ENCODE peak calls at places on chromosomes 3 and 15, in eight cellular contexts. B, A, K, N, L, M, C and P are unnamed samples.

GRCh38 chr3:8984512-8984911 is 21.2 kb upstream of the RAD18 start:
- DNase-seq in B (no peak), A (no peak), K (no peak), N (no peak), L (no peak), M (no peak), C (no peak), P (no peak)

GRCh38 chr15:53840681-53841080 is 81.2 kb upstream of the WDR72 start:
- DNase-seq in B (no peak), A (no peak), K (no peak), N (no peak), L (no peak), M (no peak), C (no peak), P (no peak)

GRCh38 chr15:74124196-74124595 is 6.2 kb upstream of the ISLR2 start:
- DNase-seq in B (no peak), A (no peak), K (no peak), N (no peak), L (no peak), M (no peak), C (no peak), P (no peak)

GRCh38 chr3:58667229-58667628 is 655 bp upstream of the FAM3D start:
- DNase-seq in B (no peak), A (no peak), K (no peak), N (no peak), L (no peak), M (no peak), C (no peak), P (no peak)

GRCh38 chr15:33022629-33023028 is 171.9 kb downstream of the FMN1 start:
- DNase-seq in B (peak; percentile 77), A (no peak), K (peak; percentile 77), N (no peak), L (peak; percentile 91), M (peak; percentile 77), C (no peak), P (no peak)

GRCh38 chr3:48832691-48833090 is 15.0 kb downstream of the PRKAR2A start:
- DNase-seq in B (no peak), A (no peak), K (no peak), N (no peak), L (no peak), M (no peak), C (no peak), P (no peak)

GRCh38 chr3:189325454-189325853 is 153.7 kb downstream of the TPRG1 start:
- DNase-seq in B (no peak), A (no peak), K (no peak), N (no peak), L (no peak), M (no peak), C (no peak), P (no peak)

GRCh38 chr15:69434236-69434635 is 18.4 kb upstream of the RPLP1 start:
- DNase-seq in B (no peak), A (no peak), K (no peak), N (no peak), L (no peak), M (no peak), C (no peak), P (no peak)

GRCh38 chr3:88812576-88812975 is 294.8 kb upstream of the EPHA3 start:
- DNase-seq in B (no peak), A (no peak), K (no peak), N (no peak), L (no peak), M (no peak), C (no peak), P (no peak)

GRCh38 chr15:57031605-57032004 is 113.2 kb downstream of the TCF12 start:
- DNase-seq in B (no peak), A (no peak), K (no peak), N (no peak), L (peak; percentile 29), M (no peak), C (no peak), P (no peak)

GRCh38 chr3:100838157-100838556 is 128.9 kb downstream of the TFG start:
- DNase-seq in B (no peak), A (no peak), K (no peak), N (no peak), L (no peak), M (no peak), C (no peak), P (no peak)

GRCh38 chr3:113495035-113495434 is 19.9 kb downstream of the SPICE1 start:
- DNase-seq in B (no peak), A (peak; percentile 23), K (no peak), N (peak; percentile 48), L (no peak), M (peak; percentile 27), C (no peak), P (no peak)

GRCh38 chr3:78846688-78847087 is 921.1 kb downstream of the ROBO1 start:
- DNase-seq in B (no peak), A (no peak), K (no peak), N (no peak), L (no peak), M (peak; percentile 72), C (no peak), P (no peak)

GRCh38 chr3:139944256-139944910 is 9.4 kb downstream of the CLSTN2 start:
- DNase-seq in B (peak; percentile 25), A (no peak), K (no peak), N (no peak), L (peak; percentile 38), M (no peak), C (no peak), P (no peak)

GRCh38 chr15:63246691-63247464 is 30.5 kb upstream of the APH1B start:
- DNase-seq in B (no peak), A (no peak), K (no peak), N (no peak), L (no peak), M (peak; percentile 83), C (no peak), P (peak; percentile 70)

GRCh38 chr15:69794643-69795461 is 302.9 kb downstream of the TLE3 start:
- DNase-seq in B (no peak), A (peak; percentile 4), K (no peak), N (no peak), L (peak; percentile 76), M (peak; percentile 53), C (no peak), P (no peak)

GRCh38 chr15:99592135-99592845 is 26.5 kb downstream of the MEF2A start:
- DNase-seq in B (no peak), A (no peak), K (no peak), N (no peak), L (no peak), M (no peak), C (no peak), P (no peak)

GRCh38 chr3:151319613-151320012 is 3.0 kb upstream of the GPR87 start:
- DNase-seq in B (no peak), A (no peak), K (no peak), N (no peak), L (no peak), M (no peak), C (no peak), P (no peak)

GRCh38 chr3:184726497-184726896 is 14.6 kb upstream of the MAGEF1 start:
- DNase-seq in B (no peak), A (no peak), K (no peak), N (no peak), L (no peak), M (peak; percentile 78), C (no peak), P (no peak)
- H3K27ac ChIP-seq in B (no peak overlapping the region), A (no peak overlapping the region), K (no peak overlapping the region), N (no peak overlapping the region), L (no peak overlapping the region), M (peak overlapping the region; percentile 21), C (no peak overlapping the region), P (peak overlapping the region; percentile 6)

DNA sequence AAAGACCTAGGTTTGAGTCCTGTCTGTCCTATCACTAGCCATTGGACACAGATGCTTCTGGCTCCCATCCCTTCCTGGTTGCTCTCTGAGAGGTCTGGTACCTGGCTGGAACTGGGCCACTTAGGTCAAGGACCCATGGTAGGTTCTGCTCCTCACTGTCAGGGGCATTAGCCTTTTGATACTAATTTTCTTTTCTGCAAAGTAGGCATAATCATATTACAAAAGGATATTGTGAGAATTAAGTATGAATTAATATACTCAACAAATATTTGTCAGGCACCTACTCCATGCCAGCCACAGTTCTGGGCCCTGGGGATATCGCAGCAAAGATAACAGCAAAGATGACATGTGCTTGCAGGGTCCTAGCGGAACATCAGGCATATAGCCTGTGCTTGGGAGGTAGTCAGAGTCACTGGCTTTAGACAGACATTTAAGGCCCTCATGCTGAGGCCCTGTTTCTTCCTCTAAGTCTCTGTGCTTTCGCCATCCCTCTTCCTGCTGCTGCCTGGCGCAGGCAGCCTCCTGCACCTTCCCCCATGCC is 25.6 kb upstream of the LCTL start:
- DNase-seq in B (no peak), A (no peak), K (peak; percentile 6), N (no peak), L (no peak), M (no peak), C (no peak), P (no peak)
- H3K27ac ChIP-seq in B (no peak overlapping the region), A (no peak overlapping the region), K (no peak overlapping the region), N (no peak overlapping the region), L (no peak overlapping the region), M (no peak overlapping the region), C (no peak overlapping the region), P (no peak overlapping the region)

DNA sequence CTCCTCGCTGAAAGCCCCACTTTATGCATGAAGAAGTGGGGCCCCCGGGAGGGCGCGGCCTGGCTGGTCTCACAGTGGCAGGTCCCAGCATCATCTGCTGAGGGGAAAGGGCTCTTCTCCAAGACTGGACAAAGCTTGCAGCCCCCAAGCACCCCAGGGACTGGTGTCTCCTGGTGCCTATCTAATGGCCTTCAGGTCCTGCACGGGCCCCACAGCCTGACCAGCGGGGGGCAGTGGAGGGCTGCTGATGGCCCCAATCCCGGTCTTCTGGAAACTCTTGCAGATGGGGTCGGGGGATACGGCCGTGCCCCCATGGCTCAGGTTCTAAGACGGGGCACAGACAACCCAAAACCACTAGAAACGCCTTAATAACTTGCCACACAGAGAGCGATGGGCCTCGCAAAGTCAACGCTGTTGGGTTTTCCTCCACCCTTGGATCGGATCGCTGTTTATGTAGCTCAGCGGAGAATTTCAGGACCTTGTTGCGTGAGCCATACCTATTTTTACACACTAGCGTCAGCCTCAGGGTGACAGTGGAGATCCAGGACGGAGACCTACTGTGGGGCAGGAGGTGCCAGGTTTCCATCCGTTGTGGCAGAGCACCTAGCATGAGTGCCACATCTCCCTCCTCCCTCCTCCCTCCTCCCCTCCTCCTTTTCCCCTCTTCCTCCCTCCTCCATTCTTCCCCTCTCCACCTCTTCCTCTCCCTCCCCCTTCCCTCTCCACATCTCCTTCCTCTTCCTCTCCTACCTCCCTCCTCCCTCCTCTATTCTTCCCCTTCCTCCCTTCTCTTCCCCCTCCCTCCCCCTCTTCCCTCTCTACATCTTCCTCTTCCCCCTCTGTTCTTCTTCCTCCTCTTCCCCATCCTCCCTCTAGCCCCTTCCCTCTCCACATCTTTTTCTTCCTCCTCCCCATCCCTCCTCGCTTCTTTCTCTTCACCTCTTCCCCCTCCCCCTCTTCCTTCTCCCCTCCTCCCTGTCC is 79.3 kb upstream of the ALDH1L1 start:
- DNase-seq in B (peak; percentile 76), A (no peak), K (peak; percentile 68), N (no peak), L (peak; percentile 90), M (no peak), C (no peak), P (no peak)
- H3K27ac ChIP-seq in B (peak overlapping the region; percentile 74), A (no peak overlapping the region), K (no peak overlapping the region), N (no peak overlapping the region), L (no peak overlapping the region), M (no peak overlapping the region), C (no peak overlapping the region), P (no peak overlapping the region)

DNA sequence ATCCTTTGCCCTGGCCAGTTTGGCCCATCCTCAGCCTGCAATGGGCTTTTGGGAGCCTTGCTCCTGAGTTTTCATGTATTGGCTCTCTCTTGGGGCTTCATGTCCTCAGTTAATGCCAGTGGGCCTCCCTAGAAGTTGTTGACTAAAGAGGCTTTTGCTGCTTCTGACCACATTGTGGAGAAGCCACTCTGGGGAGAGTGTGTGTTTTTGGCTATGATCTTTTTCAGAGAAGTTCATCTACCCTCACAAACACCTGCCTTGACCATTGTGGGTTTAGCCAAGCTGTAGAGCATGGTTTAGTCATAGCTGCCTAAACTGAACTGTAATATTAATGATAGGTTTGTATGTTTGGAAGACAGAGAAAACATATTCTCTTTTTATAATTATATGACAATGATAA is 6.0 kb downstream of the MRAS start:
- DNase-seq in B (no peak), A (no peak), K (no peak), N (no peak), L (no peak), M (no peak), C (no peak), P (no peak)
- H3K27ac ChIP-seq in B (peak overlapping the region; percentile 99), A (no peak overlapping the region), K (no peak overlapping the region), N (no peak overlapping the region), L (no peak overlapping the region), M (no peak overlapping the region), C (no peak overlapping the region), P (no peak overlapping the region)